ENCODE peak calls at places on chromosomes 3 and 15, in four cellular contexts. One of them, this sample, is unnamed.

GRCh38 chr15:101429191-101429590 is 60.3 kb downstream of the PCSK6 start:
- DNase-seq in cardiac muscle cell: no peak
- DNase-seq in lower lobe of right lung: no peak
- DNase-seq in OCI-LY7: no peak
- DNase-seq in this sample: no peak

GRCh38 chr3:16399473-16399872 is 114.0 kb downstream of the RFTN1 start:
- DNase-seq in cardiac muscle cell: peak; percentile 50
- DNase-seq in lower lobe of right lung: no peak
- DNase-seq in OCI-LY7: peak; percentile 17
- DNase-seq in this sample: no peak

GRCh38 chr15:92082217-92082843 is 228.8 kb downstream of the SLCO3A1 start:
- DNase-seq in cardiac muscle cell: peak; percentile 75
- DNase-seq in lower lobe of right lung: no peak
- DNase-seq in OCI-LY7: peak; percentile 59
- DNase-seq in this sample: peak; percentile 54

GRCh38 chr3:33582234-33582633 is 135.8 kb downstream of the CLASP2 start:
- DNase-seq in cardiac muscle cell: no peak
- DNase-seq in lower lobe of right lung: no peak
- DNase-seq in OCI-LY7: no peak
- DNase-seq in this sample: no peak

GRCh38 chr3:66778749-66779148 is 219.4 kb upstream of the KBTBD8 start:
- DNase-seq in cardiac muscle cell: no peak
- DNase-seq in lower lobe of right lung: no peak
- DNase-seq in OCI-LY7: no peak
- DNase-seq in this sample: no peak

GRCh38 chr3:178289544-178290160 is 246.6 kb upstream of the KCNMB2 start:
- DNase-seq in cardiac muscle cell: no peak
- DNase-seq in lower lobe of right lung: no peak
- DNase-seq in OCI-LY7: no peak
- DNase-seq in this sample: no peak

GRCh38 chr3:128698211-128699011 is 27.6 kb upstream of the RAB7A start:
- DNase-seq in cardiac muscle cell: peak; percentile 32
- DNase-seq in lower lobe of right lung: peak; percentile 62
- DNase-seq in OCI-LY7: no peak
- DNase-seq in this sample: peak; percentile 51

GRCh38 chr3:196227086-196227485 is 10.8 kb downstream of the SLC51A start:
- DNase-seq in cardiac muscle cell: no peak
- DNase-seq in lower lobe of right lung: no peak
- DNase-seq in OCI-LY7: no peak
- DNase-seq in this sample: no peak

GRCh38 chr3:9397911-9398714 is 698 bp downstream of the SETD5 start:
- DNase-seq in cardiac muscle cell: peak; percentile 51
- DNase-seq in lower lobe of right lung: peak; percentile 56
- DNase-seq in OCI-LY7: peak; percentile 38
- DNase-seq in this sample: peak; percentile 43

GRCh38 chr15:27873039-27873438 is 226.1 kb downstream of the OCA2 start:
- DNase-seq in cardiac muscle cell: no peak
- DNase-seq in lower lobe of right lung: no peak
- DNase-seq in OCI-LY7: no peak
- DNase-seq in this sample: no peak

GRCh38 chr15:34812369-34812768 is 17.0 kb upstream of the ACTC1 start:
- DNase-seq in cardiac muscle cell: no peak
- DNase-seq in lower lobe of right lung: no peak
- DNase-seq in OCI-LY7: no peak
- DNase-seq in this sample: no peak

GRCh38 chr3:11818033-11818432 is 28.7 kb downstream of the TAMM41 start:
- DNase-seq in cardiac muscle cell: no peak
- DNase-seq in lower lobe of right lung: no peak
- DNase-seq in OCI-LY7: no peak
- DNase-seq in this sample: no peak

GRCh38 chr3:122730240-122730639 is 49.6 kb downstream of the PARP14 start:
- DNase-seq in cardiac muscle cell: no peak
- DNase-seq in lower lobe of right lung: no peak
- DNase-seq in OCI-LY7: peak; percentile 6
- DNase-seq in this sample: no peak

GRCh38 chr3:79767953-79768282 is at the start of gene ROBO1:
- DNase-seq in cardiac muscle cell: peak; percentile 58
- DNase-seq in lower lobe of right lung: no peak
- DNase-seq in OCI-LY7: no peak
- DNase-seq in this sample: no peak

GRCh38 chr15:35771878-35772442 is 226.0 kb upstream of the DPH6 start:
- DNase-seq in cardiac muscle cell: no peak
- DNase-seq in lower lobe of right lung: no peak
- DNase-seq in OCI-LY7: no peak
- DNase-seq in this sample: no peak

GRCh38 chr3:190183121-190183520 is 62.4 kb upstream of the P3H2 start:
- DNase-seq in cardiac muscle cell: peak; percentile 42
- DNase-seq in lower lobe of right lung: no peak
- DNase-seq in OCI-LY7: no peak
- DNase-seq in this sample: no peak

GRCh38 chr15:88745696-88746095 is 57.5 kb upstream of the ACAN start:
- DNase-seq in cardiac muscle cell: no peak
- DNase-seq in lower lobe of right lung: no peak
- DNase-seq in OCI-LY7: no peak
- DNase-seq in this sample: no peak

GRCh38 chr3:113834983-113835382 is 3.6 kb upstream of the GRAMD1C start:
- DNase-seq in cardiac muscle cell: no peak
- DNase-seq in lower lobe of right lung: no peak
- DNase-seq in OCI-LY7: no peak
- DNase-seq in this sample: no peak

GRCh38 chr3:113844622-113845222 is 6.1 kb downstream of the GRAMD1C start:
- DNase-seq in cardiac muscle cell: peak; percentile 37
- DNase-seq in lower lobe of right lung: no peak
- DNase-seq in OCI-LY7: peak; percentile 58
- DNase-seq in this sample: no peak

GRCh38 chr3:113838631-113839209 is at the start of gene GRAMD1C:
- DNase-seq in cardiac muscle cell: peak; percentile 92
- DNase-seq in lower lobe of right lung: peak; percentile 93
- DNase-seq in OCI-LY7: peak; percentile 91
- DNase-seq in this sample: peak; percentile 91

GRCh38 chr3:113839551-113839950 is 963 bp downstream of the GRAMD1C start:
- DNase-seq in cardiac muscle cell: no peak
- DNase-seq in lower lobe of right lung: no peak
- DNase-seq in OCI-LY7: no peak
- DNase-seq in this sample: no peak
- H3K4me3 ChIP-seq in cardiac muscle cell: no peak overlapping the region
- H3K4me3 ChIP-seq in lower lobe of right lung: peak overlapping the region; percentile 64
- H3K4me3 ChIP-seq in OCI-LY7: peak overlapping the region; percentile 70
- H3K4me3 ChIP-seq in this sample: no peak overlapping the region

DNA sequence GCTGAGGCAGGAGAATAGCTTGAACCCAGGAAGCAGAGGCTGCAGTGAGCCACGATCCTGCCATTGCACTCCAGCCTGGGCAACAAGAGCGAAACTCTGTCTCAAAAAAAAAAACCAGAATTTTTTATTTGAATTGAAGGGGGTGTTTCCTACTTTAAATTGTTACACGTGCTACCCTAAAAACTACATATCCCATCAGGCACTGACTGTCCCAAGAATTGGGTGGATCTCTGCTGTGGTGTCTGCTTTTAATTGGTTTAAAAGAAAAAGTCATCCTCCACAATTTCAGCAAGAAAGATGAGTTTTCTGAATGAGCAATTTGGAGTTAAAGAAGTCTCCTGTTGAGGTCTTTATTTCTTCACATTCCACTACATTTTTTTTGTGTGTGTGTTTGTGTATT is 2.1 kb downstream of the PDIA3 start:
- DNase-seq in cardiac muscle cell: no peak
- DNase-seq in lower lobe of right lung: no peak
- DNase-seq in OCI-LY7: peak; percentile 24
- DNase-seq in this sample: no peak
- H3K4me3 ChIP-seq in cardiac muscle cell: no peak overlapping the region
- H3K4me3 ChIP-seq in lower lobe of right lung: peak overlapping the region; percentile 79
- H3K4me3 ChIP-seq in OCI-LY7: peak overlapping the region; percentile 82
- H3K4me3 ChIP-seq in this sample: peak overlapping the region; percentile 72

GRCh38 chr15:96992817-96993216 is 662.3 kb downstream of the NR2F2 start:
- DNase-seq in cardiac muscle cell: no peak
- DNase-seq in lower lobe of right lung: no peak
- DNase-seq in OCI-LY7: no peak
- DNase-seq in this sample: no peak
- H3K4me3 ChIP-seq in cardiac muscle cell: no peak overlapping the region
- H3K4me3 ChIP-seq in lower lobe of right lung: no peak overlapping the region
- H3K4me3 ChIP-seq in OCI-LY7: no peak overlapping the region
- H3K4me3 ChIP-seq in this sample: no peak overlapping the region

GRCh38 chr3:186772281-186772885 is 11.0 kb upstream of the EIF4A2 start:
- DNase-seq in cardiac muscle cell: no peak
- DNase-seq in lower lobe of right lung: no peak
- DNase-seq in OCI-LY7: no peak
- DNase-seq in this sample: no peak
- H3K4me3 ChIP-seq in cardiac muscle cell: no peak overlapping the region
- H3K4me3 ChIP-seq in lower lobe of right lung: peak overlapping the region; percentile 63
- H3K4me3 ChIP-seq in OCI-LY7: peak overlapping the region; percentile 65
- H3K4me3 ChIP-seq in this sample: peak overlapping the region; percentile 58

GRCh38 chr15:62277816-62278394 is 112.8 kb upstream of the C2CD4B start:
- DNase-seq in cardiac muscle cell: no peak
- DNase-seq in lower lobe of right lung: no peak
- DNase-seq in OCI-LY7: peak; percentile 2
- DNase-seq in this sample: no peak

GRCh38 chr15:62275818-62276217 is 110.7 kb upstream of the C2CD4B start:
- DNase-seq in cardiac muscle cell: no peak
- DNase-seq in lower lobe of right lung: no peak
- DNase-seq in OCI-LY7: no peak
- DNase-seq in this sample: no peak

GRCh38 chr15:62280625-62281024 is 115.5 kb upstream of the C2CD4B start:
- DNase-seq in cardiac muscle cell: no peak
- DNase-seq in lower lobe of right lung: no peak
- DNase-seq in OCI-LY7: no peak
- DNase-seq in this sample: no peak

GRCh38 chr15:62278534-62278933 is 113.4 kb upstream of the C2CD4B start:
- DNase-seq in cardiac muscle cell: no peak
- DNase-seq in lower lobe of right lung: no peak
- DNase-seq in OCI-LY7: no peak
- DNase-seq in this sample: no peak
- H3K4me3 ChIP-seq in cardiac muscle cell: no peak overlapping the region
- H3K4me3 ChIP-seq in lower lobe of right lung: no peak overlapping the region
- H3K4me3 ChIP-seq in OCI-LY7: no peak overlapping the region
- H3K4me3 ChIP-seq in this sample: no peak overlapping the region

DNA sequence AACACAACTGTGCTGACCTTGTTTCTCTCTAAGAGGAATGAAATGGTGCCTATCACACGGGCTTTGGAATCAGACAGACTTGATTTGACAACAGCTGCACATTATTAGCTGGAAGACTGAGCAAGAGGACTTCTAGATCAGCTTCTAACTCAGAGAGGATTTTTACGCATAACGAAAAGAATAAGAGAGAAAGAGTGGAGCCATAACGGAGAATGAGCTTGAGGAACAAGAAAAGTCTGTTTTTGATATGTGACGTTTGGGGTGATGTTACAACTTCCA is 16.0 kb downstream of the HEG1 start:
- DNase-seq in cardiac muscle cell: no peak
- DNase-seq in lower lobe of right lung: no peak
- DNase-seq in OCI-LY7: no peak
- DNase-seq in this sample: no peak
- H3K4me3 ChIP-seq in cardiac muscle cell: no peak overlapping the region
- H3K4me3 ChIP-seq in lower lobe of right lung: no peak overlapping the region
- H3K4me3 ChIP-seq in OCI-LY7: no peak overlapping the region
- H3K4me3 ChIP-seq in this sample: no peak overlapping the region

GRCh38 chr15:57596978-57597377 is 5.3 kb downstream of the MYZAP start:
- DNase-seq in cardiac muscle cell: no peak
- DNase-seq in lower lobe of right lung: no peak
- DNase-seq in OCI-LY7: no peak
- DNase-seq in this sample: no peak
- H3K4me3 ChIP-seq in cardiac muscle cell: no peak overlapping the region
- H3K4me3 ChIP-seq in lower lobe of right lung: no peak overlapping the region
- H3K4me3 ChIP-seq in OCI-LY7: no peak overlapping the region
- H3K4me3 ChIP-seq in this sample: no peak overlapping the region

GRCh38 chr15:39411102-39411989 is 169.5 kb upstream of the THBS1 start:
- DNase-seq in cardiac muscle cell: no peak
- DNase-seq in lower lobe of right lung: no peak
- DNase-seq in OCI-LY7: no peak
- DNase-seq in this sample: no peak
- H3K4me3 ChIP-seq in cardiac muscle cell: no peak overlapping the region
- H3K4me3 ChIP-seq in lower lobe of right lung: no peak overlapping the region
- H3K4me3 ChIP-seq in OCI-LY7: no peak overlapping the region
- H3K4me3 ChIP-seq in this sample: no peak overlapping the region

GRCh38 chr3:194098872-194099183 is 37.1 kb upstream of the HES1 start:
- DNase-seq in cardiac muscle cell: no peak
- DNase-seq in lower lobe of right lung: no peak
- DNase-seq in OCI-LY7: no peak
- DNase-seq in this sample: no peak

GRCh38 chr3:194098036-194098871 is 37.7 kb upstream of the HES1 start:
- DNase-seq in cardiac muscle cell: no peak
- DNase-seq in lower lobe of right lung: no peak
- DNase-seq in OCI-LY7: no peak
- DNase-seq in this sample: no peak

GRCh38 chr3:194100856-194101390 is 35.0 kb upstream of the HES1 start:
- DNase-seq in cardiac muscle cell: no peak
- DNase-seq in lower lobe of right lung: no peak
- DNase-seq in OCI-LY7: peak; percentile 70
- DNase-seq in this sample: no peak

GRCh38 chr3:194097141-194097880 is 38.6 kb upstream of the HES1 start:
- DNase-seq in cardiac muscle cell: peak; percentile 39
- DNase-seq in lower lobe of right lung: no peak
- DNase-seq in OCI-LY7: no peak
- DNase-seq in this sample: peak; percentile 28

DNA sequence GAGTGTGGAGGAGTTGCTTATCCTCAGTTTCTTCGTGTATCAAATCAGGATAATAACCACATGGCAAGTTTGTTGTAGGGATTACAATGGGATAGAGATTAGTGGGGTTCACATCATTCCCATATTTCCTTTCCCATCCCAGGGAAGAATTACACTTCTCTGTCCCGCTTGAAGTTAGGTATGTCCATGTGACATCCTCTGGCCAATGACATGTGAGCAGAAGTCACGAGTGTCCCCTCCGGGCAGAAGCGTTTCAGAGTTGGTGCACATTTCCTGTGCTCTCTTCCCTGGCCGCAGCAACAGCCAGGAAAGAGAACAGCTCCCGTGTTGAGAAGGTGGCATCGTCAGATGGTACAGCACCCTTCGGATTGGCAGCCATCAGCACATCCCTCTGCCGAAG is 36.7 kb upstream of the HES1 start:
- DNase-seq in cardiac muscle cell: no peak
- DNase-seq in lower lobe of right lung: no peak
- DNase-seq in OCI-LY7: no peak
- DNase-seq in this sample: no peak
- H3K4me3 ChIP-seq in cardiac muscle cell: no peak overlapping the region
- H3K4me3 ChIP-seq in lower lobe of right lung: no peak overlapping the region
- H3K4me3 ChIP-seq in OCI-LY7: no peak overlapping the region
- H3K4me3 ChIP-seq in this sample: no peak overlapping the region

This sample was measured in stomach.